ENCODE peak calls at places on chromosomes 6 and 20, in six cellular contexts. I, U, P, O, Q and R are unnamed samples.

GRCh38 chr6:108561742-108562502 is 1.2 kb downstream of the FOXO3 start:
- DNase-seq in I (no peak), U (peak), P (no peak), O (peak), Q (peak), R (no peak)

GRCh38 chr6:110625883-110626282 is 149.5 kb upstream of the SLC22A16 start:
- DNase-seq in I (peak), U (no peak), P (peak), O (no peak), Q (no peak), R (no peak)

GRCh38 chr20:50338479-50339195 is 148.0 kb downstream of the CEBPB start:
- DNase-seq in I (no peak), U (no peak), P (no peak), O (no peak), Q (no peak), R (no peak)

GRCh38 chr6:5723905-5724691 is 282.6 kb downstream of the NRN1 start:
- DNase-seq in I (no peak), U (no peak), P (no peak), O (no peak), Q (peak), R (no peak)

GRCh38 chr6:126657556-126658129 is 317.7 kb downstream of the CENPW start:
- DNase-seq in I (peak), U (no peak), P (no peak), O (no peak), Q (no peak), R (peak)

GRCh38 chr6:156816505-156816904 is 39.3 kb downstream of the ARID1B start:
- DNase-seq in I (no peak), U (no peak), P (no peak), O (no peak), Q (no peak), R (peak)

GRCh38 chr6:120951258-120951657 is 383.0 kb downstream of the TBC1D32 start:
- DNase-seq in I (no peak), U (no peak), P (no peak), O (no peak), Q (no peak), R (no peak)

GRCh38 chr20:59042151-59042795 is at the start of gene PRELID3B:
- DNase-seq in I (no peak), U (no peak), P (peak), O (no peak), Q (no peak), R (peak)

GRCh38 chr6:10582774-10583508 is 61.8 kb downstream of the GCNT2 start:
- DNase-seq in I (no peak), U (no peak), P (no peak), O (no peak), Q (no peak), R (no peak)

GRCh38 chr20:34815636-34816035 is 9.8 kb downstream of the NCOA6 start:
- DNase-seq in I (no peak), U (no peak), P (no peak), O (no peak), Q (no peak), R (no peak)

GRCh38 chr20:37596890-37597539 is 69.3 kb upstream of the BLCAP start:
- DNase-seq in I (no peak), U (no peak), P (no peak), O (no peak), Q (no peak), R (no peak)

GRCh38 chr6:116268589-116269293 is 11.0 kb downstream of the TSPYL1 start:
- DNase-seq in I (peak), U (no peak), P (peak), O (no peak), Q (no peak), R (no peak)

GRCh38 chr20:59577037-59577808 is 27.1 kb upstream of the PHACTR3 start:
- DNase-seq in I (no peak), U (peak), P (no peak), O (no peak), Q (no peak), R (no peak)

GRCh38 chr6:11806561-11807317 is 28.1 kb upstream of the ADTRP start:
- DNase-seq in I (no peak), U (no peak), P (no peak), O (no peak), Q (no peak), R (no peak)